ENCODE peak calls at places on chromosome 1, in five cellular contexts. D is epithelial cell of esophagus; U is naive thymus-derived CD8-positive, alpha-beta T cell; M is activated T-cell treated with anti-CD3 and anti-CD28 coated beads, Interleukin-2, amount 50 U/mL, for 72 hours; Y is lung microvascular endothelial cell. L is an unnamed sample.

GRCh38 chr1:227559499-227559898 is 3.9 kb upstream of the ZNF678 start:
- DNase-seq in D (no peak), U (no peak), M (no peak), Y (no peak), L (no peak)

GRCh38 chr1:201153474-201154388 is 543 bp downstream of the TMEM9 start:
- DNase-seq in D (no peak), U (no peak), M (no peak), Y (no peak), L (no peak)

GRCh38 chr1:29803486-29803885 is 567.2 kb downstream of the PTPRU start:
- DNase-seq in D (no peak), U (no peak), M (no peak), Y (no peak), L (no peak)

GRCh38 chr1:182642461-182642860 is 38.3 kb upstream of the RGS16 start:
- DNase-seq in D (no peak), U (no peak), M (no peak), Y (no peak), L (no peak)

GRCh38 chr1:201020040-201020591 is 3.4 kb downstream of the KIF21B start:
- DNase-seq in D (peak; percentile 38), U (peak; percentile 23), M (peak; percentile 54), Y (no peak), L (no peak)

GRCh38 chr1:28104866-28105467 is 16.6 kb upstream of the EYA3 start:
- DNase-seq in D (peak; percentile 77), U (no peak), M (no peak), Y (peak; percentile 28), L (peak; percentile 45)

GRCh38 chr1:213385806-213386324 is 334.8 kb downstream of the RPS6KC1 start:
- DNase-seq in D (no peak), U (no peak), M (no peak), Y (no peak), L (no peak)

GRCh38 chr1:215958836-215959235 is 391.7 kb downstream of the KCTD3 start:
- DNase-seq in D (peak; percentile 8), U (no peak), M (no peak), Y (no peak), L (no peak)

GRCh38 chr1:184031127-184032107 is 6.1 kb downstream of the COLGALT2 start:
- DNase-seq in D (no peak), U (no peak), M (no peak), Y (no peak), L (no peak)

GRCh38 chr1:46670134-46670533 is 1.5 kb upstream of the TEX38 start:
- DNase-seq in D (no peak), U (no peak), M (no peak), Y (no peak), L (no peak)

GRCh38 chr1:47983677-47984076 is 13.5 kb downstream of the TRABD2B start:
- DNase-seq in D (no peak), U (no peak), M (no peak), Y (no peak), L (no peak)

GRCh38 chr1:15799928-15800835 is 7.3 kb downstream of the UQCRHL start:
- DNase-seq in D (peak; percentile 89), U (no peak), M (no peak), Y (peak; percentile 38), L (peak; percentile 28)

GRCh38 chr1:15758953-15759661 is 512 bp downstream of the FBLIM1 start:
- DNase-seq in D (no peak), U (no peak), M (no peak), Y (no peak), L (no peak)

GRCh38 chr1:156079762-156080597 is 2.3 kb downstream of the MEX3A start:
- DNase-seq in D (no peak), U (no peak), M (no peak), Y (no peak), L (no peak)

GRCh38 chr1:163084330-163084729 is 15.2 kb downstream of the RGS4 start:
- DNase-seq in D (peak; percentile 26), U (no peak), M (no peak), Y (no peak), L (no peak)

GRCh38 chr1:213014642-213015041 is 1.0 kb downstream of the ANGEL2 start:
- DNase-seq in D (peak; percentile 13), U (no peak), M (no peak), Y (peak; percentile 26), L (no peak)

GRCh38 chr1:83889707-83890106 is 109.2 kb downstream of the TTLL7 start:
- DNase-seq in D (no peak), U (no peak), M (no peak), Y (no peak), L (peak; percentile 57)

GRCh38 chr1:210691039-210691438 is 362.3 kb downstream of the HHAT start:
- DNase-seq in D (no peak), U (no peak), M (no peak), Y (no peak), L (no peak)

GRCh38 chr1:147591246-147591891 is 50.1 kb downstream of the BCL9 start:
- DNase-seq in D (no peak), U (no peak), M (no peak), Y (no peak), L (no peak)

GRCh38 chr1:241600496-241600901 is 39.7 kb downstream of the CHML start:
- DNase-seq in D (peak; percentile 46), U (no peak), M (no peak), Y (no peak), L (no peak)

GRCh38 chr1:62196091-62196690 is 1.5 kb downstream of the L1TD1 start:
- DNase-seq in D (no peak), U (no peak), M (no peak), Y (no peak), L (no peak)

GRCh38 chr1:156498447-156499193 is 2.0 kb downstream of the MEF2D start:
- DNase-seq in D (peak; percentile 11), U (no peak), M (no peak), Y (peak; percentile 84), L (peak; percentile 86)

GRCh38 chr1:15712158-15712557 is 23.9 kb upstream of the SLC25A34 start:
- DNase-seq in D (no peak), U (no peak), M (no peak), Y (no peak), L (no peak)

GRCh38 chr1:161427733-161428516 is 60.2 kb upstream of the CFAP126 start:
- DNase-seq in D (peak; percentile 65), U (peak; percentile 13), M (peak; percentile 50), Y (peak; percentile 25), L (peak; percentile 25)

GRCh38 chr1:230972855-230973271 is 5.8 kb downstream of the TTC13 start:
- DNase-seq in D (no peak), U (peak; percentile 74), M (peak; percentile 66), Y (no peak), L (peak; percentile 19)

GRCh38 chr1:195663549-195664280 is 944.5 kb downstream of the KCNT2 start:
- DNase-seq in D (peak; percentile 90), U (no peak), M (no peak), Y (no peak), L (no peak)

GRCh38 chr1:47699492-47700220 is 261.8 kb downstream of the FOXD2 start:
- DNase-seq in D (no peak), U (no peak), M (no peak), Y (no peak), L (no peak)

GRCh38 chr1:17887646-17888395 is 132.7 kb downstream of the ACTL8 start:
- DNase-seq in D (no peak), U (no peak), M (no peak), Y (no peak), L (no peak)

GRCh38 chr1:221829327-221830011 is 87.6 kb upstream of the DUSP10 start:
- DNase-seq in D (peak; percentile 91), U (no peak), M (peak; percentile 73), Y (peak; percentile 91), L (peak; percentile 93)

GRCh38 chr1:30525980-30526651 is 197.3 kb downstream of the MATN1 start:
- DNase-seq in D (peak; percentile 46), U (no peak), M (no peak), Y (peak; percentile 69), L (no peak)

GRCh38 chr1:154352245-154352580 is 26.9 kb downstream of the ATP8B2 start:
- DNase-seq in D (no peak), U (no peak), M (no peak), Y (no peak), L (no peak)